ENCODE peak calls at places on chromosomes 1 and 21, in nine cellular contexts. One of them, this sample, is unnamed.

GRCh38 chr1:219576931-219577330 is 36.0 kb downstream of the ZC3H11B start:
- DNase-seq in brain microvascular endothelial cell: no peak
- DNase-seq in fibroblast of gingiva: no peak
- DNase-seq in activated naive CD4-positive, alpha-beta T cell treated with Interleukin-2 at 50 U/mL for 16 hours: no peak
- DNase-seq in DMS53: no peak
- DNase-seq in cardiac muscle cell: no peak
- DNase-seq in stimulated activated CD8-positive, alpha-beta memory T cell treated with anti-CD3 and anti-CD28 coated beads, Interleukin-4, amount 100 ng/mL, for 1 hour: no peak
- DNase-seq in posterior vena cava: no peak
- DNase-seq in NCI-H2029 treated with DMSO at 0.1 percent for 48 hours: no peak
- DNase-seq in this sample: no peak

GRCh38 chr21:45534591-45535331 is 7.5 kb downstream of the SLC19A1 start:
- DNase-seq in brain microvascular endothelial cell: no peak
- DNase-seq in fibroblast of gingiva: no peak
- DNase-seq in activated naive CD4-positive, alpha-beta T cell treated with Interleukin-2 at 50 U/mL for 16 hours: no peak
- DNase-seq in DMS53: no peak
- DNase-seq in cardiac muscle cell: peak
- DNase-seq in stimulated activated CD8-positive, alpha-beta memory T cell treated with anti-CD3 and anti-CD28 coated beads, Interleukin-4, amount 100 ng/mL, for 1 hour: no peak
- DNase-seq in posterior vena cava: no peak
- DNase-seq in NCI-H2029 treated with DMSO at 0.1 percent for 48 hours: no peak
- DNase-seq in this sample: no peak

GRCh38 chr1:14441302-14441741 is 157.2 kb upstream of the KAZN start:
- DNase-seq in brain microvascular endothelial cell: no peak
- DNase-seq in fibroblast of gingiva: peak
- DNase-seq in activated naive CD4-positive, alpha-beta T cell treated with Interleukin-2 at 50 U/mL for 16 hours: no peak
- DNase-seq in DMS53: no peak
- DNase-seq in cardiac muscle cell: peak
- DNase-seq in stimulated activated CD8-positive, alpha-beta memory T cell treated with anti-CD3 and anti-CD28 coated beads, Interleukin-4, amount 100 ng/mL, for 1 hour: no peak
- DNase-seq in posterior vena cava: no peak
- DNase-seq in NCI-H2029 treated with DMSO at 0.1 percent for 48 hours: no peak
- DNase-seq in this sample: peak

GRCh38 chr1:44281987-44282703 is 68.9 kb downstream of the DMAP1 start:
- DNase-seq in brain microvascular endothelial cell: no peak
- DNase-seq in fibroblast of gingiva: no peak
- DNase-seq in activated naive CD4-positive, alpha-beta T cell treated with Interleukin-2 at 50 U/mL for 16 hours: no peak
- DNase-seq in DMS53: peak
- DNase-seq in cardiac muscle cell: no peak
- DNase-seq in stimulated activated CD8-positive, alpha-beta memory T cell treated with anti-CD3 and anti-CD28 coated beads, Interleukin-4, amount 100 ng/mL, for 1 hour: no peak
- DNase-seq in posterior vena cava: no peak
- DNase-seq in NCI-H2029 treated with DMSO at 0.1 percent for 48 hours: no peak
- DNase-seq in this sample: no peak

GRCh38 chr1:55037733-55038551 is 1.4 kb upstream of the PCSK9 start:
- DNase-seq in brain microvascular endothelial cell: no peak
- DNase-seq in fibroblast of gingiva: no peak
- DNase-seq in activated naive CD4-positive, alpha-beta T cell treated with Interleukin-2 at 50 U/mL for 16 hours: no peak
- DNase-seq in DMS53: no peak
- DNase-seq in cardiac muscle cell: no peak
- DNase-seq in stimulated activated CD8-positive, alpha-beta memory T cell treated with anti-CD3 and anti-CD28 coated beads, Interleukin-4, amount 100 ng/mL, for 1 hour: no peak
- DNase-seq in posterior vena cava: peak
- DNase-seq in NCI-H2029 treated with DMSO at 0.1 percent for 48 hours: no peak
- DNase-seq in this sample: no peak

GRCh38 chr1:93842750-93843500 is 36.1 kb downstream of the DNTTIP2 start:
- DNase-seq in brain microvascular endothelial cell: no peak
- DNase-seq in fibroblast of gingiva: no peak
- DNase-seq in activated naive CD4-positive, alpha-beta T cell treated with Interleukin-2 at 50 U/mL for 16 hours: no peak
- DNase-seq in DMS53: no peak
- DNase-seq in cardiac muscle cell: peak
- DNase-seq in stimulated activated CD8-positive, alpha-beta memory T cell treated with anti-CD3 and anti-CD28 coated beads, Interleukin-4, amount 100 ng/mL, for 1 hour: no peak
- DNase-seq in posterior vena cava: no peak
- DNase-seq in NCI-H2029 treated with DMSO at 0.1 percent for 48 hours: no peak
- DNase-seq in this sample: no peak

GRCh38 chr1:183087001-183087400 is 63.8 kb downstream of the LAMC1 start:
- DNase-seq in brain microvascular endothelial cell: no peak
- DNase-seq in fibroblast of gingiva: no peak
- DNase-seq in activated naive CD4-positive, alpha-beta T cell treated with Interleukin-2 at 50 U/mL for 16 hours: no peak
- DNase-seq in DMS53: peak
- DNase-seq in cardiac muscle cell: no peak
- DNase-seq in stimulated activated CD8-positive, alpha-beta memory T cell treated with anti-CD3 and anti-CD28 coated beads, Interleukin-4, amount 100 ng/mL, for 1 hour: no peak
- DNase-seq in posterior vena cava: no peak
- DNase-seq in NCI-H2029 treated with DMSO at 0.1 percent for 48 hours: no peak
- DNase-seq in this sample: no peak

GRCh38 chr1:16521288-16521583 is 7.2 kb upstream of the RNU1-1 start:
- DNase-seq in brain microvascular endothelial cell: no peak
- DNase-seq in fibroblast of gingiva: no peak
- DNase-seq in activated naive CD4-positive, alpha-beta T cell treated with Interleukin-2 at 50 U/mL for 16 hours: no peak
- DNase-seq in DMS53: no peak
- DNase-seq in cardiac muscle cell: no peak
- DNase-seq in stimulated activated CD8-positive, alpha-beta memory T cell treated with anti-CD3 and anti-CD28 coated beads, Interleukin-4, amount 100 ng/mL, for 1 hour: no peak
- DNase-seq in posterior vena cava: no peak
- DNase-seq in NCI-H2029 treated with DMSO at 0.1 percent for 48 hours: no peak
- DNase-seq in this sample: no peak

GRCh38 chr1:105492941-105493340 is 1563.5 kb upstream of the PRMT6 start:
- DNase-seq in brain microvascular endothelial cell: peak
- DNase-seq in fibroblast of gingiva: no peak
- DNase-seq in activated naive CD4-positive, alpha-beta T cell treated with Interleukin-2 at 50 U/mL for 16 hours: no peak
- DNase-seq in DMS53: no peak
- DNase-seq in cardiac muscle cell: no peak
- DNase-seq in stimulated activated CD8-positive, alpha-beta memory T cell treated with anti-CD3 and anti-CD28 coated beads, Interleukin-4, amount 100 ng/mL, for 1 hour: no peak
- DNase-seq in posterior vena cava: no peak
- DNase-seq in NCI-H2029 treated with DMSO at 0.1 percent for 48 hours: no peak
- DNase-seq in this sample: no peak

GRCh38 chr1:1666526-1666925 is 7.7 kb upstream of the CDK11B start:
- DNase-seq in brain microvascular endothelial cell: no peak
- DNase-seq in fibroblast of gingiva: no peak
- DNase-seq in activated naive CD4-positive, alpha-beta T cell treated with Interleukin-2 at 50 U/mL for 16 hours: no peak
- DNase-seq in DMS53: no peak
- DNase-seq in cardiac muscle cell: no peak
- DNase-seq in stimulated activated CD8-positive, alpha-beta memory T cell treated with anti-CD3 and anti-CD28 coated beads, Interleukin-4, amount 100 ng/mL, for 1 hour: no peak
- DNase-seq in posterior vena cava: no peak
- DNase-seq in NCI-H2029 treated with DMSO at 0.1 percent for 48 hours: no peak
- DNase-seq in this sample: no peak

GRCh38 chr1:15523104-15523921 is 702 bp downstream of the CASP9 start:
- DNase-seq in brain microvascular endothelial cell: no peak
- DNase-seq in fibroblast of gingiva: peak
- DNase-seq in activated naive CD4-positive, alpha-beta T cell treated with Interleukin-2 at 50 U/mL for 16 hours: no peak
- DNase-seq in DMS53: no peak
- DNase-seq in cardiac muscle cell: peak
- DNase-seq in stimulated activated CD8-positive, alpha-beta memory T cell treated with anti-CD3 and anti-CD28 coated beads, Interleukin-4, amount 100 ng/mL, for 1 hour: no peak
- DNase-seq in posterior vena cava: no peak
- DNase-seq in NCI-H2029 treated with DMSO at 0.1 percent for 48 hours: no peak
- DNase-seq in this sample: peak

GRCh38 chr1:243345205-243345604 is 89.4 kb downstream of the SDCCAG8 start:
- DNase-seq in brain microvascular endothelial cell: no peak
- DNase-seq in fibroblast of gingiva: peak
- DNase-seq in activated naive CD4-positive, alpha-beta T cell treated with Interleukin-2 at 50 U/mL for 16 hours: no peak
- DNase-seq in DMS53: peak
- DNase-seq in cardiac muscle cell: peak
- DNase-seq in stimulated activated CD8-positive, alpha-beta memory T cell treated with anti-CD3 and anti-CD28 coated beads, Interleukin-4, amount 100 ng/mL, for 1 hour: no peak
- DNase-seq in posterior vena cava: no peak
- DNase-seq in NCI-H2029 treated with DMSO at 0.1 percent for 48 hours: no peak
- DNase-seq in this sample: no peak

This sample was measured in HS-27A.